ENCODE peak calls at places on chromosomes 11 and 22, in five cellular contexts. B is foreskin fibroblast, D is mucosa of descending colon, U is choroid plexus epithelial cell, S is AG04450. L is an unnamed sample.
A peak's percentile ranks its signal among the peaks of the same experiment; 100 is the strongest.

GRCh38 chr11:108474664-108475485 is 7.5 kb upstream of the C11orf65 start:
- DNase-seq in S (no peak), D (no peak), U (no peak), B (no peak), L (no peak)

GRCh38 chr11:76330651-76331050 is 50.3 kb downstream of the THAP12 start:
- DNase-seq in B (no peak), S (no peak), U (no peak), D (no peak), L (no peak)

GRCh38 chr11:23542171-23542570 is 681.9 kb upstream of the CCDC179 start:
- DNase-seq in U (no peak), D (no peak), B (no peak), S (no peak), L (no peak)

GRCh38 chr11:19763315-19763714 is 50.7 kb downstream of the NAV2 start:
- DNase-seq in D (no peak), U (peak; percentile 35), S (no peak), B (no peak), L (no peak)

GRCh38 chr22:37990862-37991261 is 6.5 kb upstream of the SOX10 start:
- DNase-seq in U (no peak), B (no peak), D (no peak), S (no peak), L (no peak)

GRCh38 chr11:28666632-28667031 is 558.4 kb downstream of the METTL15 start:
- DNase-seq in B (peak; percentile 87), U (peak; percentile 70), S (no peak), D (no peak), L (peak; percentile 42)

GRCh38 chr11:76732643-76733042 is 50.5 kb upstream of the TSKU start:
- DNase-seq in S (no peak), B (no peak), U (no peak), D (no peak), L (no peak)

GRCh38 chr11:110092577-110093406 is at the start of gene ZC3H12C:
- DNase-seq in B (peak; percentile 95), D (peak; percentile 86), S (peak; percentile 72), U (peak; percentile 92), L (peak; percentile 88)

GRCh38 chr11:122977455-122978302 is 4.0 kb downstream of the BSX start:
- DNase-seq in S (no peak), D (no peak), B (no peak), U (no peak), L (no peak)

GRCh38 chr11:86693501-86693900 is 21.1 kb upstream of the ME3 start:
- DNase-seq in B (no peak), U (no peak), S (no peak), D (no peak), L (no peak)
- H3K4me3 ChIP-seq in B (no peak overlapping the region), U (no peak overlapping the region), S (no peak overlapping the region), D (no peak overlapping the region), L (no peak overlapping the region)

GRCh38 chr11:13207665-13208594 is 69.7 kb upstream of the BMAL1 start:
- DNase-seq in U (peak; percentile 95), B (peak; percentile 85), S (peak; percentile 30), D (peak; percentile 50), L (peak; percentile 91)
- H3K4me3 ChIP-seq in U (peak overlapping the region; percentile 47), B (peak overlapping the region; percentile 25), S (peak overlapping the region; percentile 37), D (no peak overlapping the region), L (peak overlapping the region; percentile 45)

GRCh38 chr11:8356216-8356615 is 92.5 kb upstream of the LMO1 start:
- DNase-seq in U (no peak), D (no peak), B (no peak), S (no peak), L (no peak)

GRCh38 chr11:8352852-8353505 is 89.3 kb upstream of the LMO1 start:
- DNase-seq in U (no peak), S (no peak), D (no peak), B (no peak), L (no peak)

GRCh38 chr11:8355418-8355742 is 91.7 kb upstream of the LMO1 start:
- DNase-seq in S (no peak), B (no peak), U (no peak), D (no peak), L (no peak)

GRCh38 chr11:8356731-8357504 is 93.2 kb upstream of the LMO1 start:
- DNase-seq in S (no peak), D (peak; percentile 15), U (peak; percentile 8), B (peak; percentile 23), L (peak; percentile 7)

GRCh38 chr11:8354622-8355417 is 91.1 kb upstream of the LMO1 start:
- DNase-seq in U (peak; percentile 26), B (peak; percentile 30), S (no peak), D (no peak), L (no peak)
- H3K4me3 ChIP-seq in U (no peak overlapping the region), B (no peak overlapping the region), S (no peak overlapping the region), D (no peak overlapping the region), L (no peak overlapping the region)

DNA sequence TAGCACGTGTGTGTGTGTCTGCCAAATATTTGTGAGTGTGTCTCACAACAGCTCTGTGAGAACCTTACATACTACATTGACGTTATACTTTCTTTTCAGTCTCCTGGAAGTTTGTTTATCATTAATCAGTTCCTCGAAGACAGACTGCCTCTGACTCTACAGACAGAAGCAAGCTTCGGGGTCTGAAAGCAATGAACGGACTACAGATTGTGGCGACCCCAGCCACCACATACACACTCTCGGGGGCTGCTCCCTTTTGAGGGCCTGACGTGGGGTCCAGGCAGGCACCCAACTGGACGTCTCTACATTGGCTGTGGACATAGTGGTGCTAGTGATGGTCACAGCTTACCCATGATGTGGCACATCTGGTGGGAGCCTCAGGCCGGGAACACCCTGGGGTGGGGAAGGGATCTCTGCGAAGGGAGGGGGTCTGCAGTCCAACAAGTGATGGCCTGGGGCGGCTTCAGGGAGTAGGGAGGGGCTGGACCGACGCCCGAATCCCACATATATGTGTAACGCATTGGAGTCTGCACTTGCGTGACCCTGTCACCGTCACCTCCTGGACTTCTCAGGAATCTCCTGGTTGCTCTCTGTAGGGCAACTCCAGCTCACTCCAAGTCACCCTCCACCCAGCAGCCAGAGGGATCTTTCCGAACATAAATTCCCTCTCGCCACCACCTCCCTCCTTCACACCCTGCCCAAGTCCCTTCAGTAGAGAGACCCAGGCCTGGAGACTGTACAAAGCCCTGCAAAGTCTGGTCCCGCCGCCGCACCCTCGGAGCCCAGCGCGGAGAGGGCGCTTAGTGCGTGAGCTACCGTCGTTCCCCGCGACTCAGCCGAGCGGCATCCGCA is 30.4 kb upstream of the TRIM29 start:
- DNase-seq in S (no peak), U (no peak), D (no peak), B (no peak), L (no peak)
- H3K4me3 ChIP-seq in S (peak overlapping the region; percentile 62), U (peak overlapping the region; percentile 58), D (no peak overlapping the region), B (peak overlapping the region; percentile 47), L (peak overlapping the region; percentile 63)

DNA sequence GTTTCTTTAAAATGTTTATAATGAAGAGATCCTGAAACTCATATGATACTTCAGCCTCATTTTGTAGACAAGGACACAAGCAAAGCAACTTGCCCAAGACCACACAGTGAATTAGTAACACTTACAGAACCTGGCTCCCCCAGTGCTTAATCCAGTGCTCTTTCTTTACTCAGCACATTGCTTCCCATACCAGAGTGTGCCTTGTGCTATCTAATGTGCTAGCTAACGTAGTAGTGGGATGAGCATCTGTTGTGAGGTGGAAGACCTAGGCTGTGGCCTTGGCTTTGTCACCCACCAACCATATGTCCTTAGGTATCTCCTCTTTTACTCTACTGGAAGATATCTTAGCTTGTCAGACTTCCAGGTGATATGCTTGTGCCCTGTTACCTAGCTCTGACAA is 5.1 kb downstream of the SPCS2 start:
- DNase-seq in U (no peak), B (no peak), D (no peak), S (no peak), L (no peak)
- H3K4me3 ChIP-seq in U (no peak overlapping the region), B (no peak overlapping the region), D (no peak overlapping the region), S (no peak overlapping the region), L (no peak overlapping the region)

DNA sequence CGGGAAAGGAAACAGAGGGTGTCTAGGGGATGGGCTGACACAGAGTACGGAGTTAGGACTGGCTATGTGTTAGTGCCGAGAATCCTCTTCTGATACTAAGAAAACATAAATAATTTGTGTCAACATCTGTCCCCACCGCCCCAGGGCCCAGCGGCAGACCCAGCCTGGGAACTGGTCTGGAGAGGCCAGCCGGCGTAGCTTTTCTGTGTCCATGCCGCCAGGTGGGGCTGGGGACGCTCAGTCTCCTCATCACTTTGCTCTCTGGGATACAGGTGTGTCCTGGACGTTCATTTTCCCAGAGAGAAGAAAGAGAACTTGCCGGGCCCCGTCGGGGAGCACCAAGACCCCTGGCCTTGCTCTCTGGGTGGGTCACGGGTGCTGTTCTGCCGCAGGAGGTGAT is 54.7 kb downstream of the WNT7B start:
- DNase-seq in U (no peak), D (no peak), S (no peak), B (no peak), L (no peak)
- H3K4me3 ChIP-seq in U (no peak overlapping the region), D (no peak overlapping the region), S (no peak overlapping the region), B (no peak overlapping the region), L (no peak overlapping the region)

DNA sequence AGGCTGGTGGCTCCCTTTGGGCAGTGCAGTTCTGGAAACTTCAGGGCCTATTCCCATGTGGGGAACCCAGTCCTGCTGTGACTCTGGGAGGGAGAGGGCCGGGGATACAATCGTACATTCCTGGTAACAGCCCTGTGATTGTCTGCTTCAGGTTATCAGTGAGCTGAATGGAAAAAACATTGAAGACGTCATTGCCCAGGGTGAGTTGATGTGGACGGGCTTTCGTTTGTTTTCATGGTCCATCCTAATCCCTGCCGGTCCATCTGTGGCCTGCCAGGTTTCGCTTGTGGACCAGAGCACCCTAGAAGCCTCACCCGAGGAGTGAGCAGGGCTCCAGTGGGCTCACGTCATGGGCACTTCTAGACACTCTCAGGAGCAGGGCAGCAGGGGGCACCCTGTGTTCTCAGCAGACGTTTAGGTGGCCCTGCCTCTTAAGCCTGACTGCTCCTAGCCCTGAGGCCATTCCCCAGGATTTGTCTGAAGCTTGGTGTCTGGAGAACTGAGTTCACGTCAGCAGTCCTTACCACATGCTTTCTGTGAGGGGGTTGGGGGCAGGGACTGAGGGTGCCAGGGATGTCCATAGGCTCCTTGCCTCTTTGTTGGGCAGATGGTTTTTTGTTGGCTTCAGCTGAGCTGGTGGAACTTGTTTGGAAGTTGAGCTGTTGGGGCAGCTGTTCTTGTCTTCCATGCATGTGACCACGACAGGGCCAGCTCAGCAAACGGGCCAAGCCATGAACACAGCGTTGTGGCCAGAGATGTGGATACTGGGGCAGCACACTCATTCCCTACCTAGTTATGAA is 1.9 kb downstream of the RPLP2 start:
- DNase-seq in U (peak; percentile 40), S (no peak), D (peak; percentile 40), B (peak; percentile 56), L (no peak)
- H3K4me3 ChIP-seq in U (peak overlapping the region; percentile 93), S (peak overlapping the region; percentile 69), D (no peak overlapping the region), B (peak overlapping the region; percentile 83), L (peak overlapping the region; percentile 9)

GRCh38 chr11:2791139-2791520 is 91.3 kb upstream of the KCNQ1OT1 start:
- DNase-seq in S (no peak), U (no peak), B (no peak), D (no peak), L (no peak)
- H3K4me3 ChIP-seq in S (no peak overlapping the region), U (no peak overlapping the region), B (no peak overlapping the region), D (no peak overlapping the region), L (no peak overlapping the region)

GRCh38 chr11:134761926-134762247 is 349.8 kb upstream of the B3GAT1 start:
- DNase-seq in B (no peak), S (no peak), D (no peak), U (no peak), L (no peak)
- H3K4me3 ChIP-seq in B (no peak overlapping the region), S (no peak overlapping the region), D (no peak overlapping the region), U (no peak overlapping the region), L (peak overlapping the region; percentile 61)

L was measured in fibroblast of villous mesenchyme.